ENCODE peak calls at places on chromosome 6, in nine cellular contexts. One of them, this sample, is unnamed.

GRCh38 chr6:5115168-5115567 is 30.0 kb downstream of the PPP1R3G start:
- DNase-seq in upper lobe of left lung: peak; percentile 40
- DNase-seq in left ventricle myocardium inferior: peak; percentile 34
- DNase-seq in choroid plexus epithelial cell: peak; percentile 95
- DNase-seq in tibial artery: no peak
- DNase-seq in sigmoid colon: no peak
- DNase-seq in GM12878: no peak
- DNase-seq in fibroblast of lung: peak; percentile 59
- DNase-seq in A549: peak; percentile 59
- DNase-seq in this sample: no peak

GRCh38 chr6:83192456-83192855 is 609 bp downstream of the PGM3 start:
- DNase-seq in choroid plexus epithelial cell: peak; percentile 23
- DNase-seq in left ventricle myocardium inferior: no peak
- DNase-seq in GM12878: no peak
- DNase-seq in fibroblast of lung: peak; percentile 15
- DNase-seq in tibial artery: no peak
- DNase-seq in A549: no peak
- DNase-seq in sigmoid colon: no peak
- DNase-seq in upper lobe of left lung: no peak
- DNase-seq in this sample: peak; percentile 52

GRCh38 chr6:16248271-16248670 is 9.9 kb downstream of the GMPR start:
- DNase-seq in tibial artery: no peak
- DNase-seq in sigmoid colon: no peak
- DNase-seq in upper lobe of left lung: no peak
- DNase-seq in GM12878: no peak
- DNase-seq in choroid plexus epithelial cell: no peak
- DNase-seq in A549: no peak
- DNase-seq in fibroblast of lung: no peak
- DNase-seq in left ventricle myocardium inferior: no peak
- DNase-seq in this sample: no peak

GRCh38 chr6:40485795-40486194 is 101.4 kb downstream of the LRFN2 start:
- DNase-seq in sigmoid colon: no peak
- DNase-seq in fibroblast of lung: no peak
- DNase-seq in A549: no peak
- DNase-seq in upper lobe of left lung: no peak
- DNase-seq in tibial artery: no peak
- DNase-seq in GM12878: no peak
- DNase-seq in left ventricle myocardium inferior: no peak
- DNase-seq in choroid plexus epithelial cell: no peak
- DNase-seq in this sample: no peak

GRCh38 chr6:111417181-111417585 is 65.8 kb downstream of the REV3L start:
- DNase-seq in tibial artery: no peak
- DNase-seq in sigmoid colon: peak; percentile 79
- DNase-seq in GM12878: no peak
- DNase-seq in fibroblast of lung: peak; percentile 51
- DNase-seq in A549: no peak
- DNase-seq in upper lobe of left lung: peak; percentile 22
- DNase-seq in left ventricle myocardium inferior: no peak
- DNase-seq in choroid plexus epithelial cell: no peak
- DNase-seq in this sample: peak; percentile 15

GRCh38 chr6:162704001-162704400 is 23.6 kb downstream of the PRKN start:
- DNase-seq in left ventricle myocardium inferior: no peak
- DNase-seq in choroid plexus epithelial cell: no peak
- DNase-seq in GM12878: no peak
- DNase-seq in upper lobe of left lung: no peak
- DNase-seq in tibial artery: no peak
- DNase-seq in A549: no peak
- DNase-seq in sigmoid colon: no peak
- DNase-seq in fibroblast of lung: no peak
- DNase-seq in this sample: no peak

GRCh38 chr6:52552278-52552643 is 24.6 kb downstream of the TRAM2 start:
- DNase-seq in A549: no peak
- DNase-seq in tibial artery: no peak
- DNase-seq in choroid plexus epithelial cell: no peak
- DNase-seq in upper lobe of left lung: no peak
- DNase-seq in left ventricle myocardium inferior: no peak
- DNase-seq in GM12878: no peak
- DNase-seq in fibroblast of lung: no peak
- DNase-seq in sigmoid colon: no peak
- DNase-seq in this sample: peak; percentile 45

GRCh38 chr6:39865011-39865888 is 69.0 kb downstream of the MOCS1 start:
- DNase-seq in sigmoid colon: peak; percentile 84
- DNase-seq in A549: peak; percentile 52
- DNase-seq in upper lobe of left lung: peak; percentile 47
- DNase-seq in tibial artery: peak; percentile 71
- DNase-seq in choroid plexus epithelial cell: peak; percentile 75
- DNase-seq in GM12878: no peak
- DNase-seq in left ventricle myocardium inferior: peak; percentile 67
- DNase-seq in fibroblast of lung: peak; percentile 57
- DNase-seq in this sample: no peak

GRCh38 chr6:132199343-132199742 is 201.9 kb downstream of the MOXD1 start:
- DNase-seq in sigmoid colon: no peak
- DNase-seq in tibial artery: no peak
- DNase-seq in choroid plexus epithelial cell: peak; percentile 68
- DNase-seq in upper lobe of left lung: no peak
- DNase-seq in left ventricle myocardium inferior: no peak
- DNase-seq in fibroblast of lung: peak; percentile 89
- DNase-seq in A549: no peak
- DNase-seq in GM12878: no peak
- DNase-seq in this sample: peak; percentile 37

GRCh38 chr6:50819527-50819905 is 845 bp downstream of the TFAP2B start:
- DNase-seq in fibroblast of lung: no peak
- DNase-seq in A549: no peak
- DNase-seq in sigmoid colon: no peak
- DNase-seq in left ventricle myocardium inferior: no peak
- DNase-seq in choroid plexus epithelial cell: peak; percentile 1
- DNase-seq in GM12878: no peak
- DNase-seq in tibial artery: no peak
- DNase-seq in upper lobe of left lung: no peak
- DNase-seq in this sample: peak; percentile 32

GRCh38 chr6:1987640-1988039 is 257.8 kb downstream of the GMDS start:
- DNase-seq in upper lobe of left lung: no peak
- DNase-seq in sigmoid colon: no peak
- DNase-seq in choroid plexus epithelial cell: peak; percentile 44
- DNase-seq in fibroblast of lung: peak; percentile 86
- DNase-seq in A549: no peak
- DNase-seq in left ventricle myocardium inferior: no peak
- DNase-seq in tibial artery: no peak
- DNase-seq in GM12878: no peak
- DNase-seq in this sample: peak; percentile 84

GRCh38 chr6:109007521-109007920 is 87.1 kb downstream of the SESN1 start:
- DNase-seq in choroid plexus epithelial cell: no peak
- DNase-seq in GM12878: no peak
- DNase-seq in A549: no peak
- DNase-seq in sigmoid colon: no peak
- DNase-seq in upper lobe of left lung: no peak
- DNase-seq in fibroblast of lung: no peak
- DNase-seq in left ventricle myocardium inferior: no peak
- DNase-seq in tibial artery: no peak
- DNase-seq in this sample: no peak
- H3K4me3 ChIP-seq in choroid plexus epithelial cell: peak overlapping the region; percentile 78
- H3K4me3 ChIP-seq in GM12878: no peak overlapping the region
- H3K4me3 ChIP-seq in A549: no peak overlapping the region
- H3K4me3 ChIP-seq in sigmoid colon: peak overlapping the region; percentile 98
- H3K4me3 ChIP-seq in upper lobe of left lung: peak overlapping the region; percentile 75
- H3K4me3 ChIP-seq in fibroblast of lung: peak overlapping the region; percentile 91
- H3K4me3 ChIP-seq in left ventricle myocardium inferior: peak overlapping the region; percentile 88
- H3K4me3 ChIP-seq in tibial artery: peak overlapping the region; percentile 87
- H3K4me3 ChIP-seq in this sample: peak overlapping the region; percentile 95

GRCh38 chr6:163775313-163775712 is 360.8 kb downstream of the QKI start:
- DNase-seq in left ventricle myocardium inferior: no peak
- DNase-seq in sigmoid colon: no peak
- DNase-seq in upper lobe of left lung: no peak
- DNase-seq in A549: no peak
- DNase-seq in GM12878: no peak
- DNase-seq in choroid plexus epithelial cell: no peak
- DNase-seq in tibial artery: no peak
- DNase-seq in fibroblast of lung: no peak
- DNase-seq in this sample: no peak
- TF ChIP-seq CTCF in left ventricle myocardium inferior: no peak
- TF ChIP-seq CTCF in sigmoid colon: no peak
- TF ChIP-seq CTCF in upper lobe of left lung: no peak
- TF ChIP-seq CTCF in A549: no peak
- TF ChIP-seq CTCF in GM12878: no peak
- TF ChIP-seq CTCF in choroid plexus epithelial cell: no peak
- TF ChIP-seq CTCF in tibial artery: no peak
- TF ChIP-seq CTCF in fibroblast of lung: no peak
- TF ChIP-seq CTCF in this sample: no peak

DNA sequence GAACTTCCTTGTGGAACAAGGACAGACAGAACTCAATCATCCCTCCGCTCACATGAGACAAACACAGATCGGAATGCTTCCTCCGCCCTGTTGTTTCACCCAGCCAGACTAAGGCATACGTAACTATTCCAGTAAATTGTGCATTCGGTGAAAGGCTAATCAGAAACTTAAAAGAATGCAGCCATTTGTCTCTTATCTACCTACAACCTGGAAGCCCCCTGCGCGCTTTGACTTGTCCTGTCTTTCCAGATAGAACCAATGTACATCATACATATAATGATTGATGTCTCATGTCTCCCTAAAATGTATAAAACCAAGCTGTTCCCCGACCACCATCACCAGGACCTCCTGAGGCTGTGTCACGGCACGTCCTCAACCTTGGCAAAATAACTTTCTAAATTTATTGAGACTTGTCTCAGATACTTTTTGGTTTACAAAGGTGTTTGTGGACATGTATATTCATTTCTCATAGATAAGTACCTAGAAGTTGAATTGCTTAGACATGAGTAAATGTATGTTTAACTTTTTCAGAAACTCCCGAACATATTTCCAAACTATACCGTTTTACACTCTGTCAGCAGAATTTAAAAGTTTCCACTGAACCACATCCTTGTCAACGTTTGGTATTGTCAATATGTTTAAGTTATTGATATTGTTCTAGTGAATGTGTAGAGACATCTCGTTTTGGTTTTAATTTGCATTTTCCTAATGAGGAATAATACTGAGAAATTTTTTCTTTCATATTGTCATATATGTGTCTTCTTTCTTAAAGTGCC is 197.6 kb upstream of the THBS2 start:
- DNase-seq in A549: no peak
- DNase-seq in left ventricle myocardium inferior: no peak
- DNase-seq in choroid plexus epithelial cell: peak; percentile 49
- DNase-seq in fibroblast of lung: peak; percentile 8
- DNase-seq in GM12878: no peak
- DNase-seq in sigmoid colon: no peak
- DNase-seq in upper lobe of left lung: no peak
- DNase-seq in tibial artery: no peak
- DNase-seq in this sample: peak; percentile 8
- H3K4me3 ChIP-seq in A549: no peak overlapping the region
- H3K4me3 ChIP-seq in left ventricle myocardium inferior: peak overlapping the region; percentile 58
- H3K4me3 ChIP-seq in choroid plexus epithelial cell: no peak overlapping the region
- H3K4me3 ChIP-seq in fibroblast of lung: peak overlapping the region; percentile 52
- H3K4me3 ChIP-seq in GM12878: no peak overlapping the region
- H3K4me3 ChIP-seq in sigmoid colon: peak overlapping the region; percentile 13
- H3K4me3 ChIP-seq in upper lobe of left lung: peak overlapping the region; percentile 8
- H3K4me3 ChIP-seq in tibial artery: peak overlapping the region; percentile 44
- H3K4me3 ChIP-seq in this sample: no peak overlapping the region

DNA sequence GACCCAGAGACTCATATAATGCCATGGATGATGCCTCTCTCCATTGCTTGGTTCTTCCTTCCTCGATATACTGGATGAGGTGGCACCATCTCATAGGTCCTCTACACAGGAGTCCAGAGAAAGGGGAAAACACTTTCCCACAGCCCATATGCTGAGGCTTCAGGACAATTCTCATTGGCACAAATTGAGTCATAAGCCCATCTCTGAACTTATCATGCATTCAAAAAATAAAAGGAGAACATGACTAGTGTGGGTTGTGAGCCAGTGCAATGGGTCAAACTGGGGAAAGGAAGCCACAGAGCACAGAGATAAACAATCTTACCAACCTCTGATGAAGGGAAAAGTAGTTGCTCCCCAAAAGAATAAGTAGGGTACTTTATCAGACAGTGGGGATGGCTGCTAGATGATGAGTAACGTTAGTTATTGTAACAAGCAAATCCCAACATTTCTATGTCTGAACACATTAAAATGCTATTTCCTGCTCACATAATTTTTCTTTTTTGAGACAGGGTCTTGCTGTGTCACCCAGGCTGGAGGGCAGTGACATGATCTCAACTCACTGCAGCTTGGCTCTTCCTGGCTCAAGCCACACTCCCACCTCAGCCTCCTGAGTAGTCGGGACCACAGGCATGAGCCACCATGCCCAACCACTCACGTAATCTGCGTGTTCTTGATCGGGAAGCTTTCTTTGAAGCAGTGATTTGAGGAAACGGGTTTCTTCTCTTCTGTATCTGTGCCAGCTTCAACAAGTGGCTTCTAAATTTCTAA is 27.0 kb downstream of the SOD2 start:
- DNase-seq in GM12878: no peak
- DNase-seq in choroid plexus epithelial cell: no peak
- DNase-seq in fibroblast of lung: no peak
- DNase-seq in tibial artery: no peak
- DNase-seq in left ventricle myocardium inferior: no peak
- DNase-seq in A549: no peak
- DNase-seq in upper lobe of left lung: no peak
- DNase-seq in sigmoid colon: no peak
- DNase-seq in this sample: no peak
- TF ChIP-seq CTCF in GM12878: no peak
- TF ChIP-seq CTCF in choroid plexus epithelial cell: no peak
- TF ChIP-seq CTCF in fibroblast of lung: no peak
- TF ChIP-seq CTCF in tibial artery: no peak
- TF ChIP-seq CTCF in left ventricle myocardium inferior: no peak
- TF ChIP-seq CTCF in A549: no peak
- TF ChIP-seq CTCF in upper lobe of left lung: no peak
- TF ChIP-seq CTCF in sigmoid colon: no peak
- TF ChIP-seq CTCF in this sample: no peak

This sample was measured in epithelial cell of esophagus.